ENCODE peak calls at places on chromosomes 13 and 19, in six cellular contexts. One of them, this sample, is unnamed.
A peak's percentile ranks its signal among the peaks of the same experiment; 100 is the strongest.

GRCh38 chr13:78787189-78787588 is 128.2 kb upstream of the OBI1 start:
- DNase-seq in activated naive CD4-positive, alpha-beta T cell: no peak
- DNase-seq in fibroblast of the conjunctiva: no peak
- DNase-seq in NCI-H2171 treated with DMSO at 0.1 percent for 48 hours: no peak
- DNase-seq in amygdala: no peak
- DNase-seq in NCI-H524: no peak
- DNase-seq in this sample: no peak

GRCh38 chr13:36769126-36769525 is 49.9 kb upstream of the RFXAP start:
- DNase-seq in activated naive CD4-positive, alpha-beta T cell: no peak
- DNase-seq in fibroblast of the conjunctiva: no peak
- DNase-seq in NCI-H2171 treated with DMSO at 0.1 percent for 48 hours: no peak
- DNase-seq in amygdala: no peak
- DNase-seq in NCI-H524: no peak
- DNase-seq in this sample: no peak

GRCh38 chr13:52001120-52001731 is 10.0 kb downstream of the ATP7B start:
- DNase-seq in activated naive CD4-positive, alpha-beta T cell: no peak
- DNase-seq in fibroblast of the conjunctiva: peak; percentile 47
- DNase-seq in NCI-H2171 treated with DMSO at 0.1 percent for 48 hours: peak; percentile 36
- DNase-seq in amygdala: no peak
- DNase-seq in NCI-H524: peak; percentile 30
- DNase-seq in this sample: no peak

GRCh38 chr19:4354897-4355296 is 11.5 kb downstream of the MPND start:
- DNase-seq in activated naive CD4-positive, alpha-beta T cell: no peak
- DNase-seq in fibroblast of the conjunctiva: no peak
- DNase-seq in NCI-H2171 treated with DMSO at 0.1 percent for 48 hours: no peak
- DNase-seq in amygdala: no peak
- DNase-seq in NCI-H524: no peak
- DNase-seq in this sample: no peak

GRCh38 chr13:64471916-64472315 is 2758.2 kb downstream of the PCDH9 start:
- DNase-seq in activated naive CD4-positive, alpha-beta T cell: no peak
- DNase-seq in fibroblast of the conjunctiva: peak; percentile 61
- DNase-seq in NCI-H2171 treated with DMSO at 0.1 percent for 48 hours: peak; percentile 34
- DNase-seq in amygdala: no peak
- DNase-seq in NCI-H524: no peak
- DNase-seq in this sample: no peak

GRCh38 chr19:8607386-8607785 is 3.1 kb downstream of the ADAMTS10 start:
- DNase-seq in activated naive CD4-positive, alpha-beta T cell: no peak
- DNase-seq in fibroblast of the conjunctiva: peak; percentile 43
- DNase-seq in NCI-H2171 treated with DMSO at 0.1 percent for 48 hours: no peak
- DNase-seq in amygdala: no peak
- DNase-seq in NCI-H524: no peak
- DNase-seq in this sample: no peak

GRCh38 chr19:3210347-3211017 is 14.0 kb upstream of the CELF5 start:
- DNase-seq in activated naive CD4-positive, alpha-beta T cell: peak; percentile 56
- DNase-seq in fibroblast of the conjunctiva: no peak
- DNase-seq in NCI-H2171 treated with DMSO at 0.1 percent for 48 hours: peak; percentile 28
- DNase-seq in amygdala: no peak
- DNase-seq in NCI-H524: no peak
- DNase-seq in this sample: peak; percentile 51

GRCh38 chr13:49652691-49653305 is 24.5 kb downstream of the ARL11 start:
- DNase-seq in activated naive CD4-positive, alpha-beta T cell: no peak
- DNase-seq in fibroblast of the conjunctiva: no peak
- DNase-seq in NCI-H2171 treated with DMSO at 0.1 percent for 48 hours: peak; percentile 65
- DNase-seq in amygdala: no peak
- DNase-seq in NCI-H524: peak; percentile 75
- DNase-seq in this sample: peak; percentile 21

GRCh38 chr13:94435604-94436226 is 43.8 kb downstream of the DCT start:
- DNase-seq in activated naive CD4-positive, alpha-beta T cell: no peak
- DNase-seq in fibroblast of the conjunctiva: peak; percentile 41
- DNase-seq in NCI-H2171 treated with DMSO at 0.1 percent for 48 hours: peak; percentile 77
- DNase-seq in amygdala: no peak
- DNase-seq in NCI-H524: peak; percentile 19
- DNase-seq in this sample: no peak

GRCh38 chr19:40608957-40609356 is 7.8 kb downstream of the LTBP4 start:
- DNase-seq in activated naive CD4-positive, alpha-beta T cell: no peak
- DNase-seq in fibroblast of the conjunctiva: no peak
- DNase-seq in NCI-H2171 treated with DMSO at 0.1 percent for 48 hours: no peak
- DNase-seq in amygdala: no peak
- DNase-seq in NCI-H524: no peak
- DNase-seq in this sample: no peak

GRCh38 chr19:55550321-55550650 is 4.9 kb upstream of the SBK3 start:
- DNase-seq in activated naive CD4-positive, alpha-beta T cell: no peak
- DNase-seq in fibroblast of the conjunctiva: no peak
- DNase-seq in NCI-H2171 treated with DMSO at 0.1 percent for 48 hours: no peak
- DNase-seq in amygdala: no peak
- DNase-seq in NCI-H524: no peak
- DNase-seq in this sample: no peak

This sample was measured in Calu3.